ENCODE peak calls at places on chromosomes 4 and X, in eight cellular contexts. One of them, this sample, is unnamed.

GRCh38 chr4:150067859-150068258 is 10.4 kb upstream of the DCLK2 start:
- DNase-seq in AG08395: peak; percentile 18
- DNase-seq in EH: no peak
- DNase-seq in mucosa of descending colon: no peak
- DNase-seq in endothelial cell: no peak
- DNase-seq in HEK293T: no peak
- DNase-seq in glutamatergic neuron: no peak
- DNase-seq in T-helper 2 cell: no peak
- DNase-seq in this sample: no peak

GRCh38 chrX:154061801-154062200 is 35.7 kb downstream of the MECP2 start:
- DNase-seq in T-helper 2 cell: no peak
- DNase-seq in mucosa of descending colon: no peak
- DNase-seq in glutamatergic neuron: no peak
- DNase-seq in EH: no peak
- DNase-seq in endothelial cell: no peak
- DNase-seq in AG08395: no peak
- DNase-seq in HEK293T: no peak
- DNase-seq in this sample: no peak

GRCh38 chr4:83022724-83023427 is 12.1 kb upstream of the COPS4 start:
- DNase-seq in endothelial cell: no peak
- DNase-seq in AG08395: peak; percentile 47
- DNase-seq in glutamatergic neuron: no peak
- DNase-seq in HEK293T: no peak
- DNase-seq in EH: peak; percentile 76
- DNase-seq in T-helper 2 cell: no peak
- DNase-seq in mucosa of descending colon: no peak
- DNase-seq in this sample: no peak

GRCh38 chrX:39440734-39441305 is 639.6 kb downstream of the MID1IP1 start:
- DNase-seq in HEK293T: no peak
- DNase-seq in endothelial cell: no peak
- DNase-seq in T-helper 2 cell: peak; percentile 38
- DNase-seq in AG08395: no peak
- DNase-seq in EH: no peak
- DNase-seq in glutamatergic neuron: no peak
- DNase-seq in mucosa of descending colon: no peak
- DNase-seq in this sample: no peak

GRCh38 chrX:44012484-44013096 is 39.4 kb upstream of the NDP start:
- DNase-seq in EH: peak; percentile 57
- DNase-seq in AG08395: peak; percentile 68
- DNase-seq in T-helper 2 cell: peak; percentile 57
- DNase-seq in glutamatergic neuron: no peak
- DNase-seq in mucosa of descending colon: peak; percentile 3
- DNase-seq in endothelial cell: no peak
- DNase-seq in HEK293T: no peak
- DNase-seq in this sample: peak; percentile 29

GRCh38 chr4:75919914-75920313 is 17.7 kb upstream of the PPEF2 start:
- DNase-seq in mucosa of descending colon: peak; percentile 85
- DNase-seq in glutamatergic neuron: peak; percentile 57
- DNase-seq in endothelial cell: no peak
- DNase-seq in HEK293T: no peak
- DNase-seq in T-helper 2 cell: no peak
- DNase-seq in AG08395: peak; percentile 10
- DNase-seq in EH: peak; percentile 39
- DNase-seq in this sample: no peak

GRCh38 chrX:115948018-115948923 is 222.3 kb upstream of the AGTR2 start:
- DNase-seq in glutamatergic neuron: no peak
- DNase-seq in T-helper 2 cell: no peak
- DNase-seq in EH: no peak
- DNase-seq in AG08395: no peak
- DNase-seq in mucosa of descending colon: no peak
- DNase-seq in endothelial cell: no peak
- DNase-seq in HEK293T: peak; percentile 48
- DNase-seq in this sample: no peak

GRCh38 chrX:110044531-110045249 is 41.8 kb downstream of the TMEM164 start:
- DNase-seq in AG08395: no peak
- DNase-seq in EH: no peak
- DNase-seq in endothelial cell: no peak
- DNase-seq in HEK293T: no peak
- DNase-seq in mucosa of descending colon: no peak
- DNase-seq in T-helper 2 cell: no peak
- DNase-seq in glutamatergic neuron: no peak
- DNase-seq in this sample: no peak

GRCh38 chr4:36337665-36338064 is 56.2 kb downstream of the DTHD1 start:
- DNase-seq in T-helper 2 cell: no peak
- DNase-seq in HEK293T: no peak
- DNase-seq in AG08395: no peak
- DNase-seq in endothelial cell: no peak
- DNase-seq in EH: no peak
- DNase-seq in mucosa of descending colon: no peak
- DNase-seq in glutamatergic neuron: no peak
- DNase-seq in this sample: no peak

GRCh38 chr4:101972791-101973190 is 182.3 kb downstream of the BANK1 start:
- DNase-seq in glutamatergic neuron: no peak
- DNase-seq in mucosa of descending colon: no peak
- DNase-seq in HEK293T: no peak
- DNase-seq in EH: peak; percentile 36
- DNase-seq in T-helper 2 cell: peak; percentile 2
- DNase-seq in endothelial cell: no peak
- DNase-seq in AG08395: no peak
- DNase-seq in this sample: no peak

GRCh38 chr4:106329027-106329618 is 12.8 kb downstream of the AIMP1 start:
- DNase-seq in HEK293T: peak; percentile 34
- DNase-seq in endothelial cell: no peak
- DNase-seq in EH: peak; percentile 55
- DNase-seq in glutamatergic neuron: no peak
- DNase-seq in mucosa of descending colon: no peak
- DNase-seq in AG08395: peak; percentile 59
- DNase-seq in T-helper 2 cell: peak; percentile 56
- DNase-seq in this sample: no peak

GRCh38 chr4:188975271-188975670 is 836.0 kb downstream of the TRIML1 start:
- DNase-seq in T-helper 2 cell: no peak
- DNase-seq in HEK293T: no peak
- DNase-seq in EH: no peak
- DNase-seq in mucosa of descending colon: no peak
- DNase-seq in AG08395: no peak
- DNase-seq in endothelial cell: no peak
- DNase-seq in glutamatergic neuron: no peak
- DNase-seq in this sample: no peak

GRCh38 chr4:1172228-1172851 is at the start of gene SPON2:
- DNase-seq in AG08395: peak; percentile 56
- DNase-seq in mucosa of descending colon: no peak
- DNase-seq in endothelial cell: no peak
- DNase-seq in T-helper 2 cell: no peak
- DNase-seq in glutamatergic neuron: peak; percentile 65
- DNase-seq in EH: no peak
- DNase-seq in HEK293T: no peak
- DNase-seq in this sample: no peak

GRCh38 chr4:98046665-98047064 is 96.6 kb downstream of the STPG2 start:
- DNase-seq in mucosa of descending colon: no peak
- DNase-seq in HEK293T: no peak
- DNase-seq in T-helper 2 cell: no peak
- DNase-seq in glutamatergic neuron: no peak
- DNase-seq in AG08395: no peak
- DNase-seq in endothelial cell: no peak
- DNase-seq in EH: no peak
- DNase-seq in this sample: no peak

GRCh38 chrX:29661290-29661689 is 554.1 kb upstream of the MAGEB2 start:
- DNase-seq in EH: peak; percentile 40
- DNase-seq in T-helper 2 cell: no peak
- DNase-seq in glutamatergic neuron: no peak
- DNase-seq in AG08395: no peak
- DNase-seq in mucosa of descending colon: no peak
- DNase-seq in HEK293T: no peak
- DNase-seq in endothelial cell: no peak
- DNase-seq in this sample: no peak

This sample was measured in stomach.